ENCODE peak calls at places on chromosomes 1 and 21, in nine cellular contexts. D is adrenal gland; B is endothelial cell of umbilical vein; H is IMR-90; S is effector memory CD4-positive, alpha-beta T cell; Y is CD4-positive, alpha-beta T cell; G is K562; X is substantia nigra; R is pancreas. F is an unnamed sample.

GRCh38 chr1:183827801-183828200 is 22.9 kb downstream of the RGL1 start:
- DNase-seq in R (no peak), Y (no peak), H (no peak), X (no peak), S (no peak), B (no peak), D (no peak), G (no peak), F (no peak)

GRCh38 chr21:45590246-45590725 is 48.0 kb upstream of the SLC19A1 start:
- DNase-seq in X (no peak), H (peak; percentile 19), D (peak; percentile 73), R (peak; percentile 93), S (peak; percentile 67), B (peak; percentile 30), Y (peak; percentile 66), G (peak; percentile 97), F (peak; percentile 71)

GRCh38 chr1:237580726-237581125 is 310.0 kb downstream of the ZP4 start:
- DNase-seq in G (no peak), H (no peak), Y (no peak), D (no peak), S (no peak), B (no peak), X (no peak), R (no peak), F (no peak)

GRCh38 chr1:42214447-42214871 is 49.9 kb upstream of the GUCA2A start:
- DNase-seq in B (peak; percentile 88), H (peak; percentile 80), G (no peak), S (no peak), D (no peak), X (no peak), R (no peak), Y (no peak), F (peak; percentile 43)

GRCh38 chr1:7747605-7748004 is 23.5 kb upstream of the VAMP3 start:
- DNase-seq in Y (no peak), B (no peak), S (no peak), H (no peak), X (no peak), D (no peak), G (no peak), R (no peak), F (no peak)

GRCh38 chr1:10668241-10668761 is 128.1 kb downstream of the CASZ1 start:
- DNase-seq in X (no peak), G (no peak), R (no peak), D (peak; percentile 47), H (no peak), S (no peak), Y (no peak), B (peak; percentile 41), F (no peak)

GRCh38 chr1:84402060-84402459 is 3.8 kb downstream of the DNASE2B start:
- DNase-seq in B (no peak), G (no peak), H (peak; percentile 42), X (no peak), Y (no peak), D (no peak), S (no peak), R (no peak), F (no peak)

GRCh38 chr1:176046926-176047325 is 160.2 kb downstream of the COP1 start:
- DNase-seq in G (no peak), H (no peak), D (no peak), S (no peak), B (no peak), X (no peak), R (no peak), Y (no peak), F (no peak)

GRCh38 chr1:183234660-183235476 is 48.8 kb downstream of the LAMC2 start:
- DNase-seq in X (no peak), G (peak; percentile 34), Y (no peak), S (no peak), R (no peak), H (peak; percentile 98), B (peak; percentile 98), D (peak; percentile 74), F (peak; percentile 51)

GRCh38 chr1:234960722-234961467 is 167.7 kb downstream of the TOMM20 start:
- DNase-seq in G (peak; percentile 44), R (no peak), H (peak; percentile 67), B (peak; percentile 95), D (no peak), S (no peak), X (no peak), Y (no peak), F (no peak)

GRCh38 chr1:36203554-36204346 is 20.5 kb upstream of the THRAP3 start:
- DNase-seq in D (peak; percentile 92), G (no peak), Y (no peak), X (peak; percentile 24), B (no peak), S (no peak), R (peak; percentile 66), H (peak; percentile 52), F (peak; percentile 67)

GRCh38 chr1:208189183-208189582 is 55.0 kb downstream of the PLXNA2 start:
- DNase-seq in R (no peak), X (no peak), H (no peak), S (no peak), B (no peak), D (no peak), Y (no peak), G (peak; percentile 48), F (no peak)

GRCh38 chr1:208387908-208388756 is 143.9 kb upstream of the PLXNA2 start:
- DNase-seq in H (no peak), X (no peak), D (no peak), S (no peak), B (no peak), Y (no peak), G (no peak), R (no peak), F (no peak)

GRCh38 chr1:96722161-96722908 is 751 bp downstream of the PTBP2 start:
- DNase-seq in X (peak; percentile 82), D (peak; percentile 64), G (peak; percentile 78), B (peak; percentile 84), Y (no peak), H (peak; percentile 54), S (peak; percentile 25), R (peak; percentile 77), F (peak; percentile 45)

GRCh38 chr1:152942161-152942560 is 4.8 kb upstream of the SPRR5 start:
- DNase-seq in H (no peak), B (no peak), X (no peak), R (no peak), D (no peak), S (no peak), Y (no peak), G (no peak), F (no peak)

GRCh38 chr1:57883145-57883699 is 459.4 kb upstream of the DAB1 start:
- DNase-seq in B (no peak), H (no peak), S (no peak), R (no peak), D (no peak), G (no peak), X (no peak), Y (no peak), F (no peak)

GRCh38 chr21:27475363-27475955 is 508.6 kb upstream of the ADAMTS5 start:
- DNase-seq in B (no peak), R (no peak), G (no peak), Y (no peak), D (no peak), S (no peak), H (no peak), X (peak; percentile 2), F (no peak)
- H3K27ac ChIP-seq in B (no peak overlapping the region), R (no peak overlapping the region), G (no peak overlapping the region), Y (no peak overlapping the region), D (no peak overlapping the region), S (no peak overlapping the region), H (no peak overlapping the region), X (peak overlapping the region; percentile 28), F (no peak overlapping the region)

GRCh38 chr1:93603581-93603980 is 78.1 kb downstream of the BCAR3 start:
- DNase-seq in D (no peak), S (no peak), G (no peak), X (no peak), H (no peak), R (no peak), B (no peak), Y (no peak), F (no peak)

GRCh38 chr1:93605812-93606512 is 75.7 kb downstream of the BCAR3 start:
- DNase-seq in X (no peak), B (peak; percentile 43), D (peak; percentile 70), S (no peak), Y (no peak), H (peak; percentile 97), G (no peak), R (no peak), F (no peak)

GRCh38 chr1:93603106-93603505 is 78.5 kb downstream of the BCAR3 start:
- DNase-seq in H (no peak), S (no peak), D (no peak), X (no peak), Y (no peak), R (no peak), B (no peak), G (no peak), F (no peak)

GRCh38 chr1:93604411-93604810 is 77.2 kb downstream of the BCAR3 start:
- DNase-seq in X (no peak), B (no peak), H (no peak), S (no peak), Y (no peak), D (no peak), R (no peak), G (no peak), F (no peak)

GRCh38 chr1:93605026-93605425 is 76.6 kb downstream of the BCAR3 start:
- DNase-seq in D (no peak), X (no peak), Y (no peak), R (no peak), H (no peak), S (no peak), B (no peak), G (no peak), F (no peak)
- H3K27ac ChIP-seq in D (peak overlapping the region; percentile 54), X (no peak overlapping the region), Y (no peak overlapping the region), R (no peak overlapping the region), H (no peak overlapping the region), S (no peak overlapping the region), B (no peak overlapping the region), G (no peak overlapping the region), F (no peak overlapping the region)

DNA sequence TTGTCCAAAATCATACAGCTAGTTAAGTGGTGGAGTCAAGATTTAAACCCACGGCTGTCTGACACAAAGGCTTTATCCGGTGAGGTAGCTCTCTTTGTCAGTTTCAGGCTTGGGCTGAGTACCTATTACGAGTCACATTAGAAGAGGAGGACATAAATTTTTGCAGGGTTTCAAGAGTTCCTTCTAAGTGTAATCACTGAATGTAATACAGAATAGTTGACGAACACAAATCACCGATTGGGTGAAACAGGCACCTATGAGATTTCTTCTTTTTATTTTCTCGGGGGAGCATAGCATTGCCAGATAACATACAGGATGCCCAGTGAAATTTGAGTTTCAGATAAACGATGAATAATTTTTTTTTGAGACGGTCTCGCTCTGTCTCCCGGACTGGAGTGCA is 847 bp downstream of the PSMD4 start:
- DNase-seq in H (peak; percentile 23), G (no peak), R (no peak), D (no peak), B (no peak), S (no peak), X (no peak), Y (no peak), F (no peak)
- H3K27ac ChIP-seq in H (peak overlapping the region; percentile 8), G (peak overlapping the region; percentile 83), R (peak overlapping the region; percentile 71), D (peak overlapping the region; percentile 90), B (peak overlapping the region; percentile 80), S (peak overlapping the region; percentile 68), X (peak overlapping the region; percentile 72), Y (peak overlapping the region; percentile 55), F (no peak overlapping the region)

DNA sequence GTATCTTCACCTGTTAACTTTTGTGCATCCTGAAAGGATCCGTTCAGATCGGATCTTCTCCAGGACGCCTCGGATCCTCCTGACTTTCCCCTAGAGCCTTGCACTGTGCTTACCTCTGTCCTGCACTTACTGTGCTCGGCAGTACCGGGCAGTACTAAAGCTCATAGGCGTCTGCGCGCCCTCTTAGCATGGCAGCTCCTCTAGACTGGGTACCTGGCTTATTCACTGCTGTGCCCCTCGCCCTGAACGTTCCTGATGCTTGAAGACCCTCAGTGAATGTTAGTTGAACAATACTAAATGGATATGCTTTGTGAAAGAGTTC is 968 bp downstream of the SCP2 start:
- DNase-seq in Y (no peak), G (no peak), S (no peak), D (no peak), B (no peak), R (no peak), X (no peak), H (no peak), F (no peak)
- H3K27ac ChIP-seq in Y (no peak overlapping the region), G (no peak overlapping the region), S (no peak overlapping the region), D (peak overlapping the region; percentile 87), B (no peak overlapping the region), R (peak overlapping the region; percentile 71), X (peak overlapping the region; percentile 54), H (peak overlapping the region; percentile 0), F (peak overlapping the region; percentile 88)